ENCODE peak calls at places on chromosomes 2 and 18, in five cellular contexts. W is A549, Z is thyroid gland, M is body of pancreas, G is uterus. X is an unnamed sample. For H3K4me1, the result is how much of the 10 kb centered on the place peaks cover.

GRCh38 chr2:145906356-145906755 is 1386.4 kb upstream of the ZEB2 start:
- DNase-seq in W (peak), M (peak), G (no peak), Z (no peak), X (no peak)

GRCh38 chr2:12330916-12331315 is 385.8 kb upstream of the TRIB2 start:
- DNase-seq in G (no peak), Z (no peak), M (no peak), W (no peak), X (no peak)

GRCh38 chr2:160741271-160741670 is 247.7 kb upstream of the RBMS1 start:
- DNase-seq in W (no peak), Z (no peak), G (no peak), M (no peak), X (no peak)

GRCh38 chr2:9837451-9837850 is 5.8 kb upstream of the TAF1B start:
- DNase-seq in G (no peak), M (no peak), Z (no peak), W (no peak), X (no peak)

GRCh38 chr2:104849618-104850097 is 4.3 kb upstream of the POU3F3 start:
- DNase-seq in Z (no peak), M (peak), W (peak), G (no peak), X (no peak)

GRCh38 chr2:62794791-62795190 is 89.3 kb downstream of the EHBP1 start:
- DNase-seq in W (peak), Z (no peak), M (no peak), G (no peak), X (no peak)

GRCh38 chr2:200679157-200679934 is 93.5 kb downstream of the AOX1 start:
- DNase-seq in G (no peak), M (peak), Z (no peak), W (no peak), X (no peak)

GRCh38 chr18:55401638-55402191 is 186.3 kb downstream of the TCF4 start:
- DNase-seq in Z (peak), W (peak), M (no peak), G (peak), X (no peak)

GRCh38 chr2:85475801-85476610 is 57.5 kb downstream of the SH2D6 start:
- DNase-seq in M (no peak), Z (no peak), G (no peak), W (no peak), X (no peak)

GRCh38 chr2:152097291-152098032 is 1.4 kb downstream of the CACNB4 start:
- DNase-seq in M (peak), Z (no peak), W (no peak), G (no peak), X (no peak)

GRCh38 chr2:152098033-152098797 is 629 bp downstream of the CACNB4 start:
- DNase-seq in M (peak), W (peak), G (no peak), Z (peak), X (no peak)

GRCh38 chr2:152099655-152100050 is 809 bp upstream of the CACNB4 start:
- DNase-seq in M (no peak), W (no peak), Z (no peak), G (no peak), X (no peak)

GRCh38 chr2:152100961-152101360 is 2.1 kb upstream of the CACNB4 start:
- DNase-seq in Z (no peak), W (no peak), M (no peak), G (no peak), X (no peak)

GRCh38 chr2:152098798-152099654 is at the start of gene CACNB4:
- DNase-seq in Z (no peak), G (no peak), W (peak), M (peak), X (no peak)
- TF ChIP-seq POLR2A in Z (no peak), G (no peak), W (no peak), M (no peak), X (no peak)

DNA sequence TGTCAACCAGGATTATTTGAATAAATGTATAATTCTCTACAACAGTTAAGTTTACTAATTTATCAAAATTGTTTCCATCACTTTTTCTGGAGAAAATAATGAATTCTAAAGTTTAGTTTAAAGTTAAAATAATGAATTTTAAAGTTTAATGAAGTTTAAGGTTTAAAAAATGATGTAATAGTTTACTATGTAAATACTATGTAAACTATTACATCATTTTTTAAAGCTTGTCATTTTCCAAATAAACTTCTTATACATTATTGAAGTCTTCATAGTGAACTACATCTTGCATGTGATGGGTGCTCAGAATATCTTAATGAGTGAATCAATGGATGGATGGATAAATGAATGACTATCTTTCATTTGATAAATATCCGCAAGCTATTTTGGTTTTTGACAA is 38.8 kb downstream of the CD28 start:
- DNase-seq in W (no peak), Z (no peak), M (no peak), G (no peak), X (no peak)
- H3K4me1 ChIP-seq in W (under half), Z (under half), M (under half), G (under half), X (under half)

DNA sequence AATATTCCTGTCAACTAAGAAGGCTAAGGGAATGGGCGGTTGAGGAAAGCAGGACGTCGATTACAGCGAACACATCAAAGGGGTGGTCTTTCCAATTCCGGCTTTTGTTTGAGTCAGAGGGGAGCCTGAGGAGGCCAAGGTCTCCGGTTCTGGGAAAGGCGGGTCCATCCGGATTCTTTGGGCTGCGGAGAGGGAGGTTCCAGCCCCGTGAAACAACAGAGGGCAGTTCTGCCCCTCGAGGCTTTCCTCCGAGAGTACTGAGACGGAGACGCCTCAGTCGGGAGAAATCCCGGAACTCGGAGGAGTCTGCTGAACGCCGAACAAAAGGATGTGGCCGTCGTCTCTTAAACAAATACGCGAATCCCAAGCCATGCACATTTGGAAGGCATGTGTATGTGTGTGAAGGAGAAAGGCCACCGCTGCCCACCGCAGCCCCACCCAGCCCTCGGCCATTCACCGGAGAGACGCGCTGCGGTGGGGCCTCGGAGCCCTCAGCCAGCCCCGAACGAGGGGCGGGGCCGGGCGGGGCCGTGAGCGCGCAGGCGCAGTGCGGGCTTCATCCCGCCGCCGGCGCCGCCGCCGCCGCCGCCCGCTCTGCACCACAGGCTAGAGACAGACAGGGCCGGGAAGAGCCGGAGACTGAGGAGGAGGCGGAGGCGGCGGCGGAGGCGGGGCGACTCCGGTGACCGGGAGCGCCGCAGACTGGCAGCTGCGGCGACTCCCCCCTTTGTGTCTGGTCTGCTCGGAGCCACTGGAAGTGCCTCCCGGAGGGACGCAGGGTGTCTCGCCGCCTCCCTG is at the start of gene BMPR2:
- DNase-seq in G (peak), M (peak), W (peak), Z (peak), X (peak)
- TF ChIP-seq POLR2A in G (peak), M (peak), W (peak), Z (peak), X (peak)

GRCh38 chr2:28364611-28365010 is 28.0 kb upstream of the FOSL2 start:
- DNase-seq in W (no peak), M (no peak), G (no peak), Z (no peak), X (no peak)

GRCh38 chr2:28366149-28366495 is 26.5 kb upstream of the FOSL2 start:
- DNase-seq in M (no peak), G (no peak), Z (no peak), W (no peak), X (no peak)

GRCh38 chr2:28366496-28367282 is 26.0 kb upstream of the FOSL2 start:
- DNase-seq in G (no peak), M (no peak), Z (no peak), W (no peak), X (no peak)

GRCh38 chr2:28363676-28364075 is 29.0 kb upstream of the FOSL2 start:
- DNase-seq in G (no peak), W (no peak), Z (no peak), M (no peak), X (no peak)

GRCh38 chr2:28365158-28365557 is 27.5 kb upstream of the FOSL2 start:
- DNase-seq in M (no peak), W (no peak), G (no peak), Z (no peak), X (no peak)
- H3K4me1 ChIP-seq in M (under half), W (under half), G (under half), Z (under half), X (under half)

GRCh38 chr2:237692601-237693079 is 65.3 kb downstream of the LRRFIP1 start:
- DNase-seq in W (peak), Z (peak), G (peak), M (peak), X (no peak)

GRCh38 chr2:237689569-237690131 is 62.3 kb downstream of the LRRFIP1 start:
- DNase-seq in W (no peak), Z (peak), M (peak), G (no peak), X (no peak)

GRCh38 chr2:237691200-237691907 is 64.0 kb downstream of the LRRFIP1 start:
- DNase-seq in W (peak), M (peak), Z (no peak), G (no peak), X (no peak)

GRCh38 chr2:237693281-237694039 is 66.1 kb downstream of the LRRFIP1 start:
- DNase-seq in Z (no peak), W (peak), G (no peak), M (no peak), X (no peak)

GRCh38 chr2:237691908-237692600 is 64.7 kb downstream of the LRRFIP1 start:
- DNase-seq in Z (peak), W (peak), M (peak), G (peak), X (peak)
- TF ChIP-seq POLR2A in Z (peak), W (peak), M (peak), G (peak), X (peak)